ENCODE peak calls at places on chromosomes 1 and 21, in seven cellular contexts. One of them, this sample, is unnamed.

GRCh38 chr1:241101622-241102021 is 255.4 kb downstream of the RGS7 start:
- DNase-seq in small intestine: no peak
- DNase-seq in left kidney: no peak
- DNase-seq in GM19239: no peak
- DNase-seq in GM23338: no peak
- DNase-seq in AG08396: no peak
- DNase-seq in Panc1: no peak
- DNase-seq in this sample: no peak

GRCh38 chr1:45394342-45394741 is 54.1 kb upstream of the MUTYH start:
- DNase-seq in Panc1: no peak
- DNase-seq in GM23338: no peak
- DNase-seq in GM19239: no peak
- DNase-seq in small intestine: no peak
- DNase-seq in left kidney: no peak
- DNase-seq in AG08396: no peak
- DNase-seq in this sample: no peak

GRCh38 chr1:3811595-3811911 is 15.3 kb upstream of the LRRC47 start:
- DNase-seq in Panc1: no peak
- DNase-seq in GM23338: no peak
- DNase-seq in small intestine: no peak
- DNase-seq in left kidney: no peak
- DNase-seq in AG08396: no peak
- DNase-seq in GM19239: no peak
- DNase-seq in this sample: no peak

GRCh38 chr1:100443739-100444571 is 91.6 kb downstream of the CDC14A start:
- DNase-seq in left kidney: peak; percentile 35
- DNase-seq in GM23338: no peak
- DNase-seq in GM19239: no peak
- DNase-seq in Panc1: no peak
- DNase-seq in AG08396: no peak
- DNase-seq in small intestine: peak; percentile 23
- DNase-seq in this sample: no peak

GRCh38 chr1:185741551-185741950 is 7.4 kb downstream of the HMCN1 start:
- DNase-seq in GM19239: no peak
- DNase-seq in AG08396: peak; percentile 37
- DNase-seq in Panc1: no peak
- DNase-seq in small intestine: no peak
- DNase-seq in GM23338: no peak
- DNase-seq in left kidney: no peak
- DNase-seq in this sample: no peak

GRCh38 chr1:232705815-232706575 is 76.1 kb upstream of the SIPA1L2 start:
- DNase-seq in GM19239: no peak
- DNase-seq in left kidney: no peak
- DNase-seq in GM23338: no peak
- DNase-seq in small intestine: peak; percentile 37
- DNase-seq in AG08396: no peak
- DNase-seq in Panc1: no peak
- DNase-seq in this sample: no peak

GRCh38 chr21:41247561-41247968 is 69.0 kb upstream of the FAM3B start:
- DNase-seq in AG08396: peak; percentile 41
- DNase-seq in small intestine: peak; percentile 82
- DNase-seq in left kidney: no peak
- DNase-seq in GM19239: no peak
- DNase-seq in Panc1: no peak
- DNase-seq in GM23338: no peak
- DNase-seq in this sample: no peak

GRCh38 chr1:234602334-234603220 is 7.4 kb downstream of the IRF2BP2 start:
- DNase-seq in AG08396: peak; percentile 86
- DNase-seq in GM19239: no peak
- DNase-seq in small intestine: peak; percentile 88
- DNase-seq in Panc1: no peak
- DNase-seq in left kidney: peak; percentile 75
- DNase-seq in GM23338: no peak
- DNase-seq in this sample: peak; percentile 88

GRCh38 chr1:89942825-89943658 is 51.9 kb upstream of the ZNF326 start:
- DNase-seq in small intestine: no peak
- DNase-seq in GM19239: no peak
- DNase-seq in GM23338: no peak
- DNase-seq in Panc1: no peak
- DNase-seq in left kidney: no peak
- DNase-seq in AG08396: peak; percentile 41
- DNase-seq in this sample: no peak

GRCh38 chr1:75130865-75131592 is 3.2 kb upstream of the LHX8 start:
- DNase-seq in GM19239: no peak
- DNase-seq in GM23338: peak; percentile 76
- DNase-seq in Panc1: no peak
- DNase-seq in AG08396: peak; percentile 4
- DNase-seq in small intestine: no peak
- DNase-seq in left kidney: peak; percentile 40
- DNase-seq in this sample: no peak

GRCh38 chr1:191875994-191876393 is 282.3 kb upstream of the RGS18 start:
- DNase-seq in GM23338: no peak
- DNase-seq in small intestine: no peak
- DNase-seq in GM19239: no peak
- DNase-seq in left kidney: no peak
- DNase-seq in Panc1: no peak
- DNase-seq in AG08396: no peak
- DNase-seq in this sample: no peak

GRCh38 chr1:2874207-2875165 is 73.0 kb upstream of the TTC34 start:
- DNase-seq in GM19239: no peak
- DNase-seq in GM23338: no peak
- DNase-seq in Panc1: no peak
- DNase-seq in left kidney: no peak
- DNase-seq in AG08396: no peak
- DNase-seq in small intestine: no peak
- DNase-seq in this sample: no peak

GRCh38 chr21:38925923-38926322 is 120.2 kb downstream of the ETS2 start:
- DNase-seq in GM19239: no peak
- DNase-seq in small intestine: peak; percentile 44
- DNase-seq in left kidney: peak; percentile 55
- DNase-seq in GM23338: no peak
- DNase-seq in AG08396: peak; percentile 82
- DNase-seq in Panc1: no peak
- DNase-seq in this sample: no peak

GRCh38 chr1:162389021-162389818 is 7.7 kb downstream of the C1orf226 start:
- DNase-seq in Panc1: no peak
- DNase-seq in GM19239: no peak
- DNase-seq in AG08396: no peak
- DNase-seq in left kidney: no peak
- DNase-seq in GM23338: no peak
- DNase-seq in small intestine: peak; percentile 32
- DNase-seq in this sample: no peak

GRCh38 chr1:235329139-235329808 is 904 bp downstream of the GGPS1 start:
- DNase-seq in left kidney: peak; percentile 75
- DNase-seq in small intestine: peak; percentile 67
- DNase-seq in GM19239: no peak
- DNase-seq in GM23338: peak; percentile 47
- DNase-seq in Panc1: peak; percentile 35
- DNase-seq in AG08396: no peak
- DNase-seq in this sample: no peak

GRCh38 chr1:109383087-109383779 is 14.5 kb downstream of the SORT1 start:
- DNase-seq in GM19239: no peak
- DNase-seq in GM23338: peak; percentile 83
- DNase-seq in Panc1: no peak
- DNase-seq in AG08396: no peak
- DNase-seq in left kidney: no peak
- DNase-seq in small intestine: no peak
- DNase-seq in this sample: no peak

GRCh38 chr1:153260980-153261792 is 1.7 kb downstream of the LORICRIN start:
- DNase-seq in Panc1: no peak
- DNase-seq in left kidney: peak; percentile 81
- DNase-seq in small intestine: no peak
- DNase-seq in AG08396: peak; percentile 53
- DNase-seq in GM19239: no peak
- DNase-seq in GM23338: peak; percentile 72
- DNase-seq in this sample: no peak

GRCh38 chr21:28548291-28548690 is 444.4 kb downstream of the LTN1 start:
- DNase-seq in GM19239: no peak
- DNase-seq in Panc1: no peak
- DNase-seq in GM23338: no peak
- DNase-seq in left kidney: no peak
- DNase-seq in AG08396: no peak
- DNase-seq in small intestine: no peak
- DNase-seq in this sample: no peak

GRCh38 chr1:206658264-206658980 is 23.1 kb downstream of the DYRK3 start:
- DNase-seq in GM23338: peak; percentile 88
- DNase-seq in GM19239: no peak
- DNase-seq in Panc1: no peak
- DNase-seq in small intestine: no peak
- DNase-seq in AG08396: peak; percentile 49
- DNase-seq in left kidney: peak; percentile 55
- DNase-seq in this sample: peak; percentile 12

GRCh38 chr1:156559086-156559796 is 13.1 kb downstream of the IQGAP3 start:
- DNase-seq in left kidney: no peak
- DNase-seq in GM23338: no peak
- DNase-seq in Panc1: no peak
- DNase-seq in small intestine: no peak
- DNase-seq in AG08396: no peak
- DNase-seq in GM19239: no peak
- DNase-seq in this sample: no peak

GRCh38 chr1:229270547-229271447 is at the start of gene RAB4A:
- DNase-seq in GM23338: peak; percentile 86
- DNase-seq in AG08396: peak; percentile 95
- DNase-seq in small intestine: peak; percentile 94
- DNase-seq in Panc1: no peak
- DNase-seq in left kidney: peak; percentile 98
- DNase-seq in GM19239: peak; percentile 96
- DNase-seq in this sample: peak; percentile 65

GRCh38 chr1:53576381-53576801 is 117.2 kb downstream of the DMRTB1 start:
- DNase-seq in GM23338: no peak
- DNase-seq in small intestine: no peak
- DNase-seq in GM19239: no peak
- DNase-seq in Panc1: no peak
- DNase-seq in left kidney: peak; percentile 64
- DNase-seq in AG08396: no peak
- DNase-seq in this sample: no peak

GRCh38 chr1:18929686-18930085 is 26.8 kb downstream of the IFFO2 start:
- DNase-seq in small intestine: no peak
- DNase-seq in GM19239: no peak
- DNase-seq in Panc1: no peak
- DNase-seq in GM23338: no peak
- DNase-seq in AG08396: peak; percentile 54
- DNase-seq in left kidney: no peak
- DNase-seq in this sample: no peak

GRCh38 chr1:41566274-41566885 is 81.9 kb upstream of the EDN2 start:
- DNase-seq in Panc1: no peak
- DNase-seq in GM23338: no peak
- DNase-seq in small intestine: no peak
- DNase-seq in GM19239: no peak
- DNase-seq in left kidney: no peak
- DNase-seq in AG08396: no peak
- DNase-seq in this sample: no peak

GRCh38 chr21:34362136-34362444 is 1.7 kb upstream of the KCNE2 start:
- DNase-seq in small intestine: no peak
- DNase-seq in GM23338: no peak
- DNase-seq in left kidney: no peak
- DNase-seq in AG08396: no peak
- DNase-seq in GM19239: no peak
- DNase-seq in Panc1: no peak
- DNase-seq in this sample: no peak

GRCh38 chr1:90402893-90403849 is 313.9 kb downstream of the BARHL2 start:
- DNase-seq in small intestine: peak; percentile 24
- DNase-seq in GM19239: no peak
- DNase-seq in Panc1: peak; percentile 98
- DNase-seq in left kidney: peak; percentile 7
- DNase-seq in AG08396: peak; percentile 15
- DNase-seq in GM23338: peak; percentile 45
- DNase-seq in this sample: peak; percentile 94

GRCh38 chr1:19455353-19455752 is 30.0 kb downstream of the CAPZB start:
- DNase-seq in AG08396: no peak
- DNase-seq in small intestine: no peak
- DNase-seq in GM19239: no peak
- DNase-seq in Panc1: no peak
- DNase-seq in GM23338: no peak
- DNase-seq in left kidney: peak; percentile 45
- DNase-seq in this sample: no peak

GRCh38 chr1:228050571-228051181 is 31.8 kb upstream of the ARF1 start:
- DNase-seq in small intestine: no peak
- DNase-seq in GM19239: no peak
- DNase-seq in GM23338: no peak
- DNase-seq in left kidney: no peak
- DNase-seq in AG08396: no peak
- DNase-seq in Panc1: no peak
- DNase-seq in this sample: no peak

GRCh38 chr1:151811181-151811580 is 6.0 kb upstream of the LINGO4 start:
- DNase-seq in GM23338: no peak
- DNase-seq in Panc1: no peak
- DNase-seq in GM19239: no peak
- DNase-seq in small intestine: no peak
- DNase-seq in AG08396: no peak
- DNase-seq in left kidney: no peak
- DNase-seq in this sample: no peak

GRCh38 chr1:102191723-102192122 is 195.0 kb upstream of the OLFM3 start:
- DNase-seq in small intestine: peak; percentile 76
- DNase-seq in left kidney: peak; percentile 87
- DNase-seq in AG08396: no peak
- DNase-seq in GM23338: peak; percentile 77
- DNase-seq in GM19239: no peak
- DNase-seq in Panc1: peak; percentile 2
- DNase-seq in this sample: peak; percentile 29

GRCh38 chr1:201503397-201504176 is 3.3 kb downstream of the CSRP1 start:
- DNase-seq in AG08396: peak; percentile 83
- DNase-seq in small intestine: no peak
- DNase-seq in left kidney: peak; percentile 93
- DNase-seq in Panc1: peak; percentile 85
- DNase-seq in GM23338: peak; percentile 73
- DNase-seq in GM19239: no peak
- DNase-seq in this sample: no peak

GRCh38 chr21:23817337-23817736 is 1789.9 kb downstream of the MRPL39 start:
- DNase-seq in GM23338: no peak
- DNase-seq in AG08396: no peak
- DNase-seq in small intestine: no peak
- DNase-seq in left kidney: no peak
- DNase-seq in Panc1: no peak
- DNase-seq in GM19239: no peak
- DNase-seq in this sample: no peak

GRCh38 chr1:7389786-7390603 is 381.1 kb upstream of the VAMP3 start:
- DNase-seq in GM19239: no peak
- DNase-seq in small intestine: no peak
- DNase-seq in AG08396: no peak
- DNase-seq in Panc1: no peak
- DNase-seq in left kidney: no peak
- DNase-seq in GM23338: no peak
- DNase-seq in this sample: no peak

GRCh38 chr1:27632387-27633297 is 2.3 kb downstream of the FGR start:
- DNase-seq in AG08396: no peak
- DNase-seq in GM23338: no peak
- DNase-seq in small intestine: peak; percentile 33
- DNase-seq in Panc1: no peak
- DNase-seq in left kidney: no peak
- DNase-seq in GM19239: peak; percentile 72
- DNase-seq in this sample: no peak

This sample was measured in HCT116.